ENCODE peak calls at places on chromosomes 13 and 19, in five cellular contexts. G is H1, D is HepG2, O is GM12878, T is NT2/D1. K is an unnamed sample.
A peak's percentile ranks its signal among the peaks of the same experiment; 100 is the strongest.

GRCh38 chr19:23286477-23286876 is 36.3 kb upstream of the ZNF724 start:
- DNase-seq in T (peak; percentile 42), D (no peak), O (no peak), G (peak; percentile 50), K (peak; percentile 11)

GRCh38 chr19:38634757-38635482 is 12.5 kb upstream of the ACTN4 start:
- DNase-seq in O (peak; percentile 32), D (no peak), T (no peak), G (peak; percentile 95), K (peak; percentile 78)

GRCh38 chr19:13599681-13600080 is 93.4 kb upstream of the CACNA1A start:
- DNase-seq in O (no peak), G (no peak), T (no peak), D (no peak), K (no peak)

GRCh38 chr13:35789335-35790166 is 313.1 kb upstream of the MAB21L1 start:
- DNase-seq in O (no peak), T (no peak), G (no peak), D (peak; percentile 16), K (peak; percentile 33)

GRCh38 chr19:35024095-35024494 is 6.2 kb upstream of the SCN1B start:
- DNase-seq in O (no peak), D (no peak), T (no peak), G (no peak), K (no peak)

GRCh38 chr19:55149078-55150003 is at the start of gene TNNT1:
- DNase-seq in O (no peak), T (no peak), G (no peak), D (no peak), K (no peak)

GRCh38 chr13:113445791-113446487 is 7.3 kb downstream of the ADPRHL1 start:
- DNase-seq in D (no peak), O (no peak), T (no peak), G (no peak), K (no peak)

GRCh38 chr13:105925496-105925895 is 610.0 kb downstream of the EFNB2 start:
- DNase-seq in O (no peak), G (no peak), D (no peak), T (no peak), K (no peak)

GRCh38 chr19:55690109-55690768 is 15.2 kb downstream of the EPN1 start:
- DNase-seq in D (no peak), T (no peak), O (no peak), G (no peak), K (no peak)

GRCh38 chr19:42606660-42607351 is 12.1 kb upstream of the CEACAM8 start:
- DNase-seq in G (peak; percentile 88), D (peak; percentile 19), T (peak; percentile 39), O (no peak), K (peak; percentile 82)

DNA sequence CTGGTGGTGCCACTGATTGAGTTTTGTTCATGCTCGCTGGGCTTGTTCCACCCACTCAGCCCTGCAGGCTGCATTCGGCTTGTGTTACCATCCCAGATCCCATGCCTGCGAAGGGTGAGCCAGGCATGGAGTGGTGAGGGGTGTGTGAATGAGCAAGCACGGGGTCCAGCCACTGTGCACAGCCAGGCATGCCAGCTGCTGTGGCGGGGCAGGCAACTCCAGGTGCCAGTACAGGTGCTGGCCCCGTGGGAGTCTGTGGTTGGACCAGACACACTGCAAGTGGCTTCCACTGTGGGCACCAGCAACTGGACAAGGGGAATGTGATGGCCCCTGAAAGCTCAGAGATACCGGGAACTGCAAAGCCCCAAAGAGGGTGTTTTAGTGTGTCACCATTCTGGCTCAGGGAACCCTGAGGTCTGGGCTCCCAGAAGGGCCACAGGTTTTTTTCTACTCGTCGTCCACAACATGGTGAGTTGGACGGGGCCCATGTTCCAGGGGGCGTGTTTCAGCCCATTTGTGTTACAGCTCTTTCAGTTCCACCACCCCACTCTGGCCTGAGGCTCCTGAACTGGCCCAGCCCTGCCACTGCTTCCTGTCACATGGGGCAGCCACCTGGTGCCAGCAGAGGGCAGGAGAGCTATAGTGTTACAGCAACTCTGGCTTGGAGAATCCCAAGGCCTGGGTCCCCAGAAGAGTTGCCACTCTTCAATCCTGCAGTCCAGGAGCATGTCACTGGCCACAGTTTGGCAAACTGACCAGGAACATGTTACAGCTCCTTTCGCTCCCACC is 217.0 kb upstream of the OBI1 start:
- DNase-seq in T (no peak), O (no peak), G (peak; percentile 59), D (no peak), K (peak; percentile 48)
- TF ChIP-seq SUZ12 in T (no peak), O (no peak), G (no peak), D (no peak), K (no peak)

GRCh38 chr19:3389876-3390361 is 23.5 kb downstream of the NFIC start:
- DNase-seq in G (peak; percentile 65), T (no peak), D (no peak), O (no peak), K (no peak)

GRCh38 chr19:3392480-3392879 is 26.1 kb downstream of the NFIC start:
- DNase-seq in O (no peak), T (no peak), D (no peak), G (no peak), K (no peak)

GRCh38 chr19:3386447-3387234 is 20.3 kb downstream of the NFIC start:
- DNase-seq in T (no peak), O (no peak), D (no peak), G (no peak), K (no peak)

GRCh38 chr19:3389446-3389778 is 23.0 kb downstream of the NFIC start:
- DNase-seq in T (no peak), O (no peak), G (no peak), D (no peak), K (no peak)

GRCh38 chr19:3387645-3388589 is 21.5 kb downstream of the NFIC start:
- DNase-seq in G (no peak), D (no peak), O (no peak), T (no peak), K (no peak)
- TF ChIP-seq SUZ12 in G (no peak), D (no peak), O (no peak), T (no peak), K (no peak)

GRCh38 chr19:5170329-5170745 is 170.3 kb downstream of the PTPRS start:
- DNase-seq in D (no peak), G (peak; percentile 95), T (no peak), O (no peak), K (peak; percentile 55)
- TF ChIP-seq SUZ12 in D (no peak), G (no peak), T (no peak), O (no peak), K (no peak)

GRCh38 chr19:28881616-28882015 is 331.3 kb downstream of the UQCRFS1 start:
- DNase-seq in D (no peak), G (no peak), T (no peak), O (no peak), K (no peak)
- TF ChIP-seq SUZ12 in D (no peak), G (no peak), T (no peak), O (no peak), K (no peak)

DNA sequence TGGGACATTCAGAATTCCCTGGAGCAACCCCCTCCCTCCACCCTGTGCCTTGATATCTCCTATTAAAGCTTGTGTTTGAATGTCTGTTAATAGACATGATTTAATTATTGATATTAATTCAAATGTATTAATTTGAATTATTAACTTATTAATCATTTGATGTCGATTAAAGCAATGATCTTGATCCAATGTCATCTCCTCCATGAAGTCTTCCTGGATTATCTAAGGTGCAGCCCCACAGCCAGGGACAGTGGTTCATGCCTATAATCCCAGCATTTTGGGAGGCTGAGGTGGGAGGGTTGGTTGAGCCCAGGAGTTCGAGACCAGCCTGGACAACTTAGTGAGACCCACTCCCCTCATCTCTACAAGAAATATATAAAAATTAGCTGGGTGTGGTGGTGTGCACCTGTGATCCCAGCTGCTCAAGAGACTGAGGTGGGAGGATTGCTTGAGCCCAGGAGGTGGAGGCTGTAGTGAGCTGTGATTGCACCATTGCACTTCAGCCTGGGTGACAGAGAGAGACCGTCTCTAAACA is 9.6 kb downstream of the FEM1A start:
- DNase-seq in G (no peak), O (no peak), D (no peak), T (no peak), K (no peak)
- TF ChIP-seq SUZ12 in G (no peak), O (no peak), D (no peak), T (no peak), K (no peak)

K was measured in HEK293T.